ENCODE peak calls at places on chromosomes 16 and 17, in five cellular contexts. H is breast epithelium, U is fibroblast of pulmonary artery, E is HL-60, B is transverse colon. K is an unnamed sample.

GRCh38 chr16:60636117-60636516 is 1400.1 kb downstream of the CDH8 start:
- DNase-seq in H (no peak), U (no peak), E (no peak), B (no peak), K (no peak)

GRCh38 chr17:17032131-17032692 is 10.0 kb upstream of the MPRIP start:
- DNase-seq in H (no peak), U (peak), E (no peak), B (peak), K (no peak)

GRCh38 chr17:73939808-73940207 is 263.7 kb upstream of the RPL38 start:
- DNase-seq in H (no peak), U (no peak), E (no peak), B (no peak), K (no peak)

GRCh38 chr16:61887903-61888302 is 148.3 kb downstream of the CDH8 start:
- DNase-seq in H (no peak), U (peak), E (peak), B (no peak), K (peak)

GRCh38 chr17:7019839-7020519 is 2.9 kb upstream of the BCL6B start:
- DNase-seq in H (peak), U (peak), E (no peak), B (peak), K (no peak)

GRCh38 chr16:51154271-51155171 is 3.5 kb upstream of the SALL1 start:
- DNase-seq in H (no peak), U (no peak), E (no peak), B (no peak), K (no peak)

GRCh38 chr17:43401293-43401692 is 2.5 kb downstream of the ARL4D start:
- DNase-seq in H (no peak), U (peak), E (no peak), B (no peak), K (no peak)

GRCh38 chr16:48126801-48127644 is 28.8 kb downstream of the ABCC12 start:
- DNase-seq in H (no peak), U (peak), E (no peak), B (no peak), K (no peak)

GRCh38 chr16:4692460-4693295 is 684 bp upstream of the NUDT16L1 start:
- DNase-seq in H (no peak), U (no peak), E (peak), B (no peak), K (no peak)

GRCh38 chr17:1755252-1755992 is 6.4 kb upstream of the SERPINF1 start:
- DNase-seq in H (no peak), U (no peak), E (no peak), B (no peak), K (no peak)

GRCh38 chr16:53045554-53046250 is 7.0 kb downstream of the CHD9NB start:
- DNase-seq in H (no peak), U (no peak), E (no peak), B (peak), K (no peak)

GRCh38 chr16:72202014-72202413 is 30.1 kb upstream of the PMFBP1 start:
- DNase-seq in H (no peak), U (no peak), E (no peak), B (no peak), K (no peak)

GRCh38 chr16:90031931-90032663 is 12.8 kb upstream of the DBNDD1 start:
- DNase-seq in H (no peak), U (peak), E (no peak), B (no peak), K (no peak)

GRCh38 chr16:35173295-35173694 is 1713.9 kb downstream of the TP53TG3F start:
- DNase-seq in H (no peak), U (no peak), E (no peak), B (no peak), K (no peak)

GRCh38 chr16:50372611-50373344 is 4.0 kb upstream of the BRD7 start:
- DNase-seq in H (peak), U (no peak), E (no peak), B (peak), K (no peak)

GRCh38 chr16:52548261-52549010 is 1.5 kb upstream of the TOX3 start:
- DNase-seq in H (no peak), U (no peak), E (no peak), B (no peak), K (no peak)

GRCh38 chr17:62715882-62716390 is 88.5 kb downstream of the MRC2 start:
- DNase-seq in H (no peak), U (no peak), E (no peak), B (no peak), K (no peak)

GRCh38 chr16:80720759-80721470 is 83.5 kb downstream of the CDYL2 start:
- DNase-seq in H (no peak), U (no peak), E (no peak), B (no peak), K (no peak)

GRCh38 chr16:84460406-84461028 is 43.9 kb downstream of the MEAK7 start:
- DNase-seq in H (no peak), U (no peak), E (no peak), B (no peak), K (no peak)

GRCh38 chr17:49959183-49959935 is 9.6 kb upstream of the DLX4 start:
- DNase-seq in H (no peak), U (no peak), E (no peak), B (no peak), K (no peak)

GRCh38 chr16:84712801-84713775 is 13.3 kb downstream of the USP10 start:
- DNase-seq in H (no peak), U (no peak), E (no peak), B (no peak), K (no peak)

GRCh38 chr17:17398188-17398927 is 78.4 kb upstream of the MED9 start:
- DNase-seq in H (no peak), U (no peak), E (no peak), B (no peak), K (no peak)

GRCh38 chr17:74125160-74125559 is 78.3 kb upstream of the RPL38 start:
- DNase-seq in H (no peak), U (no peak), E (no peak), B (no peak), K (no peak)

GRCh38 chr17:79670537-79671386 is 59.9 kb upstream of the RBFOX3 start:
- DNase-seq in H (no peak), U (no peak), E (no peak), B (no peak), K (no peak)

GRCh38 chr16:75243667-75244224 is 7.7 kb downstream of the BCAR1 start:
- DNase-seq in H (no peak), U (no peak), E (no peak), B (no peak), K (no peak)

DNA sequence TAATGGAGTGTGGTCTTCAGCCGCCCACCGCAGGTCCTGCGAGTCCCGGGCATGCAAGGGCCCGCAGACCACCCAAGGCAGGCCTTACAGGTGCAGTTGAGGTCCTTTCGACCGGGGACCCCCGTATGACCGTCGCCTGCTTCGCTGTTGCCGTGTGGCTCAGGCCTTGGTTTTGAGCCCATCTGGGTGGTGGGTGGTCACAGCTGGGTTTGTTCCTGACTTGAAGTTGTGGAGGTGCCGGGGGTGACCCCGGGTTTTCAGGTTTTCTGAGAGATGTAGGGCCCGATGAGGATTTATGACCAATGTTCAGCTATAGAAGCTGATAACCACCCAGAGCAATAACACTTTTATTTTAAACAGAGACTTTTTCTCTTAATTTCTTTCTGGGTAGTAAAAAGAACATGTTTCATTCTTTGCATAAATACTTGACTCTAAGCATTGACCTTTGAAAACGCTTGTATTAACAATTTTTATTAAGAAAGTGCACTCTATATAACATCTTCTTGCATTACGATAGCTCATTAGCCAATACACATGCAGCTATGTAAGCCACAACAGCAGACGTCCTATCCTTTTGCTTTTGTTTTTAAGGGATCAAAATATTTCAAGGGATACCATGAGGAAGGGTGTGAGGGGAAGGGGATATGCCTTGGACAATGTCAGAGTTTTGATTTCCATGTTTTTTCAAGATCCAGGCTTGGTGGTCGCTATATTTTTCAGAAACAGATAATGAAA is 1.9 kb downstream of the FOXL1 start:
- DNase-seq in H (no peak), U (no peak), E (no peak), B (no peak), K (no peak)
- H3K4me3 ChIP-seq in H (no peak), U (peak), E (no peak), B (peak), K (no peak)

GRCh38 chr17:40342575-40343058 is 21.9 kb downstream of the GJD3 start:
- DNase-seq in H (no peak), U (no peak), E (no peak), B (peak), K (no peak)
- H3K4me3 ChIP-seq in H (peak), U (peak), E (no peak), B (peak), K (no peak)

DNA sequence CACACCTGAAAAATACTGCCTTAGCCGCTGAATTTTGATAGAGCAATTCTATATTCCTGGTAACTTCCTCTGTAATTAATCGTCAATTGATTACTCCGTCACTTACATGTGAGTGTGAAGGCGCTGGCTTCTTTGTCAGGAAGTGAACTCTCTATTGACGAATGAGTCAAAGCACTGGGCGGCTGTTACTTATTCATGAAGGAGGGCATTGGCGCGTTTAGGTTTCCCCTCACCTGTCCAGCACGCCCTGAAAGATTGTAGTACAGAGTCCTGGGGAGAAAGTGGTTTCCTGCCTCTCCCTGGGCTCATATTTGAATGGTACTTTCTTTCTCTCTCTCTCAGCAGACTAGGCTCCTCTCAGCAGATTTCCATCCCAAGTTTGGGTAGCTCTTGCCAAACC is 21.0 kb downstream of the SOCS3 start:
- DNase-seq in H (no peak), U (no peak), E (no peak), B (peak), K (no peak)
- H3K4me3 ChIP-seq in H (no peak), U (no peak), E (no peak), B (no peak), K (no peak)

GRCh38 chr16:88599825-88600538 is 29.8 kb downstream of the ZC3H18 start:
- DNase-seq in H (no peak), U (no peak), E (no peak), B (no peak), K (peak)

GRCh38 chr16:88599092-88599733 is 29.0 kb downstream of the ZC3H18 start:
- DNase-seq in H (peak), U (peak), E (no peak), B (peak), K (no peak)

GRCh38 chr16:88596477-88596876 is 26.3 kb downstream of the ZC3H18 start:
- DNase-seq in H (no peak), U (peak), E (no peak), B (no peak), K (no peak)

GRCh38 chr16:88595921-88596320 is 25.7 kb downstream of the ZC3H18 start:
- DNase-seq in H (no peak), U (no peak), E (no peak), B (no peak), K (no peak)

DNA sequence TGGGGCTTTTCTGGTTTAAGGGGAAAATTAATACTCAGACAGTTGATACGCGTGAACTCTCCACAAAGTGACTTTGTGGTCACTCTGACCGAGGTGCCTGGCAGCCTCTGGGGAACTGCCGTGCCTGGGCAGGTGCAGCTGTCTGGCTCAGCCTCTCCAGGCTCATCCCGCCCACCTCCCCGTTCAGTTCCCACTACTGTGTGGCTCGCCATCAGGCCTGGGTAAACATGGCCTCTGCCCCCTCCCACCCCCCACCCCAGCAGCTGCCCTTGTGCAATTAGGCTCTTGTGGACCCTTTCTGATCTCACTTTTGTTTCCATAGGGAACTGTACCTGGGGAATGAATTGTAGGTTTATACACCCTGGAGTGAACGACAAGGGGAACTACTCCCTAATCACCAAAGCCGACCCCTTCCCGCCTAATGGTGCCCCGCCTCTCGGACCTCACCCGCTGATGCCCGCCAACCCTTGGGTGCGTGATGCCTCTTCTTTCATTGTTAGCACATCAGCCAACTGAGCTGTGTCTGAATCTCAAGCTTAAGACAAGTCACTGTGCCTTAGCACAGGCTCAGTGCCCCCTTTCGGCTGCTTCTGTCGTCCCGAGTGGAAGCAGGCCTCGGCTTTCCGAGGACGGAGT is 27.8 kb downstream of the ZC3H18 start:
- DNase-seq in H (no peak), U (no peak), E (no peak), B (no peak), K (peak)
- H3K4me3 ChIP-seq in H (no peak), U (no peak), E (no peak), B (no peak), K (no peak)

DNA sequence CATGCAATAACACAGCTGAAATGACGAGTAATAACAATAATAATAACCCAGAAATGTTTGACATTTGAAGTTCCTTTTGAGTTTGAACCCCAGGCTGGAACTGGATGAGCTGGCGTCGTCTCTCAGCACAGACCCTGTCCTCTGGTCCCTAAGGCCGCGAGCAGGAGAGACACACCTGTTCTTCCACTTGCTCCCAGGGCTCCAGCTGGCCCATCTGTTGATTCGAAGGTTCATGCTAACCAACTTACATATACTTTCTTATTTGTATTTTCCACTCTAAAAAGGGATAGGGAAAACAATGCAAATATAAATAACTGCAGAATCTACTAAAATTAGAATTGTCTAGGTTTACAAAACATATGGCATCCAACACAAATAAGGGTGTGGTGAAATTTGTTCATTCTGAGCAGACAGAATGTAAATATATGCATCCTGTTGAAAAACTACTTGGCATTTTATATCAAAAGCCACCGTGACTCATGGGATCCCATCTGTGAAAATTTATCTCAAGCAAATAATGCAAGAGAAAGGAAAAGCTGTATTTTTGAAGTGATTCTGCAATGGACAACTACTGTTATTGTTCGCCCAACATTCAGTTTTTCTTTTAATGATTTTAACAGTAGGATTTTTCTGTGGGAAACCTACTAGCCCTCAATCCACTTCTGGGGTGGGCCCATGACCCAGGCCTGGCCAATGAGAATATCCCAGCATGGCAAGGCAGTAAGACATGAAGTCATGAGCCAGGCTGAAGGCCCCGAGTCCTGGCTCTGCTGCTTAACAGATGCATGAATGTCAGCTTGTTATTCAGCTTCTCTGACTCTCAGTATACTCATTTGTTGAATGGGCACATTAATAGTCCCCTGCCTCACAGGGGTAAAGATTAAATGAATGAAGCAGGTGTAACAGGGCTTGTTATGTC is 13.2 kb upstream of the RGS9 start:
- DNase-seq in H (no peak), U (peak), E (no peak), B (peak), K (no peak)
- H3K4me3 ChIP-seq in H (peak), U (no peak), E (no peak), B (peak), K (peak)

DNA sequence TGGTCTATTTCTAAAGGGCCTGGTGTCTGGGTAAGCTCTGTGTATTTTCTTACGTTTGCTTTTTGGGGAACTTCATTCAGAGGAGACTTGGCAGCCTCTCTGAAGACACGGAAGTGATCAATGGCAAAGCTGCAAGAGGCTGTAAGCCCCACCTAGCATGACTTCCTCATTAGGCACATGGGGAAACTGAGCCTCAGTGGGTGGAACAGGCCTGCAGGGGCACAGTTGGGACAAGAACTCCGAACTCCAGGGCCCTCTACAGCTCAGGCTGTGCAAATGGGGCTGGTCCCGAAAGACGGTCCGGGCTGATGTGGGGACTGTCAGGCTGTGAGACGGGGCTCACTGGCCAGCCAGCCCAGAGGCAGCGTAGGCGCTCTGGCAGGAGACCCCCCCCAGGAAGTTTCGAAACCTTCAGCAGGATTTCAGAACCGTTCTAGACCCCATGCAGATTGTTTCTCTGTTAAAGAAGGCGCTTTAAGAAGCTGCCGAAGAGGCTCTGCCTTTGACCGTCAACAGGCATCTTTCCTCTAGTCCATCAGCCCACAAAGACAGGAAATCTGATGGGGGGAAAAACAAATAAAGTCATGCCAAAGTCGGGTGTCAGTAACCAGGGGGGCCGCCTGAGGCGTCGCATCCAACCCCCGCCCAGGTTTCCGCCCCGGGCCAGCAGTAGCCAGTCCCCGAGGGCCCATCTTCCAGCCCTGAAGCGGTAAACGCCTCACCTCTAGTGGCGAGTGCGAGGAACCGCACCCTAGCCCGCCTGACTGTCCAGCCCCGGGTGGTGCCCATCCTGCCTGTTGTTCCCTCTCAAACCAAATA is 79.8 kb upstream of the TBC1D3K start:
- DNase-seq in H (no peak), U (peak), E (peak), B (peak), K (no peak)
- H3K4me3 ChIP-seq in H (peak), U (peak), E (peak), B (no peak), K (no peak)

GRCh38 chr17:60390223-60390622 is 1.7 kb downstream of the USP32 start:
- DNase-seq in H (no peak), U (peak), E (no peak), B (no peak), K (no peak)
- H3K4me3 ChIP-seq in H (peak), U (peak), E (peak), B (peak), K (no peak)

GRCh38 chr17:58338907-58339774 is 10.5 kb upstream of the TSPOAP1 start:
- DNase-seq in H (no peak), U (peak), E (peak), B (peak), K (peak)
- H3K4me3 ChIP-seq in H (no peak), U (peak), E (peak), B (peak), K (peak)

K was measured in Jurkat, Clone E6-1.